ENCODE peak calls at places on chromosomes 1 and 21, in eight cellular contexts. J is ovary, Z is heart right ventricle, Y is H9, D is tibial nerve, G is MM.1S, Q is left ventricle myocardium inferior, K is neural progenitor cell. A is an unnamed sample.

GRCh38 chr1:197510691-197511378 is 242.8 kb downstream of the CRB1 start:
- DNase-seq in Q (no peak), G (no peak), J (no peak), K (no peak), D (no peak), Z (no peak), Y (no peak), A (no peak)

GRCh38 chr1:39170731-39171375 is 33.6 kb upstream of the MACF1 start:
- DNase-seq in Z (no peak), G (no peak), Q (no peak), D (no peak), Y (peak; percentile 61), J (no peak), K (peak; percentile 91), A (no peak)

GRCh38 chr21:31732891-31733520 is 1.1 kb upstream of the SCAF4 start:
- DNase-seq in Y (peak; percentile 41), K (peak; percentile 23), Z (peak; percentile 7), Q (no peak), J (peak; percentile 27), D (no peak), G (no peak), A (no peak)

GRCh38 chr1:41810446-41810845 is 108.3 kb downstream of the HIVEP3 start:
- DNase-seq in G (peak; percentile 67), J (no peak), K (peak; percentile 74), D (no peak), Y (peak; percentile 61), Z (no peak), Q (no peak), A (no peak)

GRCh38 chr21:39641827-39642450 is 29.2 kb downstream of the B3GALT5 start:
- DNase-seq in Z (no peak), Y (peak; percentile 5), G (no peak), D (no peak), K (no peak), J (no peak), Q (no peak), A (no peak)

GRCh38 chr1:173239058-173239457 is 31.9 kb upstream of the TNFSF4 start:
- DNase-seq in Z (no peak), K (no peak), J (no peak), G (no peak), Y (no peak), D (no peak), Q (no peak), A (no peak)

GRCh38 chr1:228471762-228472398 is 15.3 kb upstream of the RNF187 start:
- DNase-seq in Z (no peak), Y (peak; percentile 61), D (no peak), K (peak; percentile 67), Q (no peak), J (no peak), G (peak; percentile 49), A (no peak)

GRCh38 chr1:9473032-9473792 is 66.1 kb upstream of the SLC25A33 start:
- DNase-seq in D (peak; percentile 71), Z (peak; percentile 60), K (no peak), G (no peak), Q (peak; percentile 72), J (peak; percentile 71), Y (peak; percentile 53), A (no peak)

GRCh38 chr1:16903054-16903453 is 7.3 kb downstream of the RNU1-2 start:
- DNase-seq in G (peak; percentile 55), Q (no peak), Y (peak; percentile 33), D (no peak), J (no peak), K (no peak), Z (no peak), A (no peak)

GRCh38 chr1:174165471-174166137 is 6.3 kb downstream of the RABGAP1L start:
- DNase-seq in Q (peak; percentile 30), G (no peak), Z (peak; percentile 23), J (peak; percentile 43), D (peak; percentile 18), K (no peak), Y (no peak), A (no peak)

GRCh38 chr1:117985239-117985638 is 55.7 kb downstream of the WDR3 start:
- DNase-seq in K (no peak), Y (no peak), J (no peak), D (no peak), Q (no peak), Z (no peak), G (no peak), A (no peak)

GRCh38 chr1:200739499-200740290 is 1.0 kb downstream of the CAMSAP2 start:
- DNase-seq in D (peak; percentile 38), Q (no peak), Y (no peak), J (peak; percentile 60), Z (peak; percentile 46), G (no peak), K (peak; percentile 79), A (no peak)

GRCh38 chr1:98400446-98400845 is 261.1 kb upstream of the SNX7 start:
- DNase-seq in D (no peak), J (no peak), Y (no peak), Z (no peak), Q (no peak), K (no peak), G (no peak), A (no peak)

GRCh38 chr1:54310439-54311328 is 95.5 kb downstream of the SSBP3 start:
- DNase-seq in Q (peak; percentile 49), Z (peak; percentile 68), G (no peak), Y (peak; percentile 86), J (peak; percentile 45), K (peak; percentile 80), D (peak; percentile 32), A (peak; percentile 63)

GRCh38 chr1:115643219-115643618 is 1.4 kb downstream of the VANGL1 start:
- DNase-seq in Y (no peak), Q (no peak), J (no peak), K (no peak), Z (no peak), G (no peak), D (no peak), A (no peak)

GRCh38 chr1:13675222-13675621 is 24.8 kb upstream of the PRDM2 start:
- DNase-seq in G (no peak), K (no peak), D (no peak), Y (no peak), Q (no peak), J (no peak), Z (no peak), A (no peak)

GRCh38 chr1:29636936-29637335 is 400.6 kb downstream of the PTPRU start:
- DNase-seq in K (no peak), Y (peak; percentile 4), Z (no peak), G (no peak), J (no peak), Q (no peak), D (no peak), A (no peak)

GRCh38 chr1:116374340-116375164 is 1.5 kb downstream of the ATP1A1 start:
- DNase-seq in D (no peak), K (peak; percentile 60), G (no peak), Y (peak; percentile 33), J (no peak), Z (no peak), Q (no peak), A (no peak)

DNA sequence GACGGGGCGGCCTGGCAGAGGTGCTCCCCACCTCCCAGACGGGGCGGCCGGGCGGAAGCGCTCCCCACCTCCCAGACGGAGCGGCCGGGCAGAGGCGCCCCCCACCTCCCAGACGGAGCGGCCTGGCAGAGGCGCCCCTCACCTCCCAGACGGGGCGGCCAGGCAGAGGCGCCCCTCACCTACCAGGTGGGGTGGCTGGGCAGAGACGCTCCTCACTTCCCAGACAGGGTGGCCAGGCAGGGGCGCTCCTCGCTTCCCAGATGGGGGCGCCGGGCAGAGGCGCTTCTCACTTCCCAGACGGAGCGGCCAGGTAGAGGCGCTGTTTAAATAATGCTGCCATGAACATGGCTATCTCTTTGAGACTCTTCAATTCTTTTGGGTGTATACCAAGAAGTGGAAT is 43.7 kb upstream of the ATP6V1G3 start:
- DNase-seq in K (no peak), G (no peak), J (no peak), Q (no peak), Z (no peak), D (no peak), Y (no peak), A (no peak)
- H3K27ac ChIP-seq in K (no peak overlapping the region), G (no peak overlapping the region), J (no peak overlapping the region), Q (no peak overlapping the region), Z (no peak overlapping the region), D (no peak overlapping the region), Y (no peak overlapping the region), A (no peak overlapping the region)

GRCh38 chr1:203096566-203096965 is 10.8 kb upstream of the MYOG start:
- DNase-seq in G (no peak), J (no peak), Y (no peak), Q (no peak), Z (no peak), K (no peak), D (no peak), A (no peak)

GRCh38 chr1:203099760-203100159 is 13.9 kb upstream of the MYOG start:
- DNase-seq in J (no peak), G (no peak), K (no peak), Q (no peak), Z (no peak), Y (no peak), D (no peak), A (no peak)

GRCh38 chr1:203100163-203100867 is 14.5 kb upstream of the MYOG start:
- DNase-seq in Q (no peak), K (no peak), J (no peak), D (no peak), Z (no peak), G (no peak), Y (no peak), A (no peak)

GRCh38 chr1:203097001-203097400 is 11.2 kb upstream of the MYOG start:
- DNase-seq in G (no peak), Y (no peak), K (no peak), J (no peak), D (no peak), Z (no peak), Q (no peak), A (no peak)

GRCh38 chr1:203099121-203099520 is 13.3 kb upstream of the MYOG start:
- DNase-seq in D (no peak), Q (no peak), G (no peak), K (no peak), J (no peak), Z (no peak), Y (no peak), A (no peak)
- H3K27ac ChIP-seq in D (no peak overlapping the region), Q (no peak overlapping the region), G (no peak overlapping the region), K (no peak overlapping the region), J (no peak overlapping the region), Z (no peak overlapping the region), Y (no peak overlapping the region), A (no peak overlapping the region)

GRCh38 chr1:60847855-60848582 is 234.3 kb upstream of the NFIA start:
- DNase-seq in K (no peak), D (no peak), G (no peak), Z (no peak), Y (peak; percentile 35), Q (no peak), J (no peak), A (no peak)

DNA sequence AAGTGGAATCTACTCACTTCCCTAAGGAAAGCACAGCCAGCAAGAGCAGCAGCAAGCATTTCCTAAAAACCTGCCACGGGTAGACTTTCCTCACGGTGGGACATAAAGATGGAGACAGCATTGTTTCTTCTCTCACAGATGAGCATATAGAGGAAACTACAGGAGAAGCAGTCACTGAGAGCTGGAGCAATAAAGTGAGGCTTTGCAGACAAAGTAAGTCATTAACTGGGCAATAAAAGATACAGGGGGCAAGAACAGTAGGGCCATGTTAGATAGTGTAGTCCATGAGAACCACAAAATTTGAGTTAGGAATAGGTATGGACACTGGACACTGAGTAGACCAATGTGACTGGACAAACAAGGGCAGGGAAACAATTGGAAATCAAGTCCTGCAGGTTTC is 240.1 kb upstream of the NFIA start:
- DNase-seq in J (no peak), G (no peak), D (no peak), Q (no peak), K (no peak), Z (no peak), Y (no peak), A (no peak)
- H3K27ac ChIP-seq in J (no peak overlapping the region), G (no peak overlapping the region), D (no peak overlapping the region), Q (no peak overlapping the region), K (no peak overlapping the region), Z (no peak overlapping the region), Y (no peak overlapping the region), A (no peak overlapping the region)

GRCh38 chr1:112937070-112937469 is 18.9 kb downstream of the SLC16A1 start:
- DNase-seq in J (no peak), Q (no peak), Z (no peak), D (no peak), K (no peak), Y (no peak), G (no peak), A (no peak)
- H3K27ac ChIP-seq in J (no peak overlapping the region), Q (peak overlapping the region; percentile 27), Z (peak overlapping the region; percentile 43), D (no peak overlapping the region), K (peak overlapping the region; percentile 60), Y (no peak overlapping the region), G (no peak overlapping the region), A (no peak overlapping the region)